ENCODE peak calls at places on chromosomes 7 and 10, in ten cellular contexts. Q, F, O, H, B, L, P, W, M and R are unnamed samples.

GRCh38 chr7:150412518-150413247 is 33.6 kb downstream of the ZNF775 start:
- DNase-seq in Q (no peak), F (no peak), O (no peak), H (no peak), B (no peak), L (no peak), P (no peak), W (no peak), M (no peak), R (no peak)

GRCh38 chr10:29714096-29714874 is 79.5 kb upstream of the SVIL start:
- DNase-seq in Q (no peak), F (peak; percentile 86), O (peak; percentile 81), H (no peak), B (peak; percentile 79), L (peak; percentile 37), P (no peak), W (peak; percentile 79), M (no peak), R (no peak)

GRCh38 chr10:62258926-62259325 is 9.7 kb downstream of the RTKN2 start:
- DNase-seq in Q (no peak), F (no peak), O (no peak), H (no peak), B (no peak), L (no peak), P (no peak), W (no peak), M (no peak), R (no peak)

GRCh38 chr7:3971323-3971722 is 670.3 kb downstream of the SDK1 start:
- DNase-seq in Q (no peak), F (no peak), O (no peak), H (no peak), B (no peak), L (no peak), P (no peak), W (no peak), M (no peak), R (no peak)

GRCh38 chr10:108465871-108466641 is 1301.5 kb upstream of the SORCS1 start:
- DNase-seq in Q (peak; percentile 1), F (peak; percentile 7), O (peak; percentile 32), H (peak; percentile 69), B (no peak), L (peak; percentile 88), P (peak; percentile 13), W (no peak), M (no peak), R (no peak)

GRCh38 chr10:61635946-61636345 is 26.8 kb upstream of the CABCOCO1 start:
- DNase-seq in Q (no peak), F (peak; percentile 65), O (peak; percentile 50), H (no peak), B (peak; percentile 59), L (peak; percentile 18), P (no peak), W (peak; percentile 25), M (no peak), R (no peak)

GRCh38 chr10:132394201-132394811 is 2.7 kb upstream of the PWWP2B start:
- DNase-seq in Q (no peak), F (no peak), O (no peak), H (peak; percentile 39), B (no peak), L (no peak), P (no peak), W (no peak), M (no peak), R (no peak)

GRCh38 chr7:137696376-137696775 is 150.4 kb downstream of the DGKI start:
- DNase-seq in Q (no peak), F (no peak), O (no peak), H (no peak), B (no peak), L (no peak), P (no peak), W (no peak), M (no peak), R (no peak)

GRCh38 chr10:10830316-10831061 is 187.2 kb upstream of the CELF2 start:
- DNase-seq in Q (no peak), F (peak; percentile 88), O (peak; percentile 83), H (no peak), B (peak; percentile 94), L (peak; percentile 73), P (no peak), W (no peak), M (no peak), R (no peak)

GRCh38 chr7:80078159-80078731 is 56.4 kb upstream of the GNAI1 start:
- DNase-seq in Q (peak; percentile 46), F (peak; percentile 45), O (peak; percentile 35), H (no peak), B (peak; percentile 26), L (peak; percentile 24), P (no peak), W (no peak), M (no peak), R (no peak)

GRCh38 chr7:20246236-20246635 is 29.1 kb upstream of the MACC1 start:
- DNase-seq in Q (no peak), F (no peak), O (no peak), H (no peak), B (no peak), L (no peak), P (no peak), W (no peak), M (no peak), R (no peak)

GRCh38 chr10:103917326-103918052 is 495 bp downstream of the STN1 start:
- DNase-seq in Q (peak; percentile 58), F (no peak), O (no peak), H (peak; percentile 70), B (no peak), L (peak; percentile 49), P (no peak), W (peak; percentile 68), M (peak; percentile 16), R (no peak)

GRCh38 chr7:50792342-50793114 is 9.8 kb upstream of the GRB10 start:
- DNase-seq in Q (peak; percentile 20), F (peak; percentile 65), O (peak; percentile 70), H (peak; percentile 68), B (peak; percentile 70), L (peak; percentile 81), P (no peak), W (peak; percentile 52), M (no peak), R (no peak)

GRCh38 chr10:78381072-78381471 is 347.4 kb downstream of the RPS24 start:
- DNase-seq in Q (peak; percentile 9), F (no peak), O (no peak), H (no peak), B (no peak), L (no peak), P (no peak), W (no peak), M (no peak), R (no peak)

GRCh38 chr10:77290528-77291155 is 347.0 kb downstream of the KCNMA1 start:
- DNase-seq in Q (no peak), F (peak; percentile 93), O (peak; percentile 98), H (no peak), B (peak; percentile 55), L (peak; percentile 86), P (no peak), W (peak; percentile 81), M (no peak), R (no peak)

GRCh38 chr10:2925631-2926030 is 141.7 kb upstream of the PFKP start:
- DNase-seq in Q (no peak), F (peak; percentile 45), O (peak; percentile 30), H (peak; percentile 78), B (peak; percentile 15), L (no peak), P (peak; percentile 65), W (no peak), M (no peak), R (no peak)

GRCh38 chr7:139830779-139831498 is 1.9 kb downstream of the TBXAS1 start:
- DNase-seq in Q (no peak), F (no peak), O (no peak), H (no peak), B (no peak), L (no peak), P (no peak), W (no peak), M (no peak), R (no peak)

GRCh38 chr10:97224483-97225435 is 39.0 kb upstream of the SLIT1 start:
- DNase-seq in Q (no peak), F (no peak), O (no peak), H (no peak), B (no peak), L (peak; percentile 11), P (no peak), W (no peak), M (no peak), R (no peak)

GRCh38 chr7:26368542-26368941 is 76.9 kb downstream of the SNX10 start:
- DNase-seq in Q (no peak), F (peak; percentile 12), O (no peak), H (no peak), B (peak; percentile 58), L (no peak), P (no peak), W (peak; percentile 16), M (no peak), R (no peak)

GRCh38 chr7:156308976-156309620 is 331.5 kb upstream of the RNF32 start:
- DNase-seq in Q (no peak), F (no peak), O (no peak), H (no peak), B (no peak), L (no peak), P (no peak), W (no peak), M (no peak), R (no peak)

GRCh38 chr10:60964257-60965235 is 20.6 kb upstream of the RHOBTB1 start:
- DNase-seq in Q (peak; percentile 55), F (peak; percentile 92), O (peak; percentile 84), H (peak; percentile 59), B (peak; percentile 94), L (peak; percentile 60), P (peak; percentile 61), W (peak; percentile 83), M (peak; percentile 19), R (no peak)

GRCh38 chr7:137080516-137081203 is 212.2 kb downstream of the CHRM2 start:
- DNase-seq in Q (no peak), F (no peak), O (peak; percentile 13), H (no peak), B (peak; percentile 16), L (no peak), P (no peak), W (no peak), M (no peak), R (no peak)

GRCh38 chr10:128161031-128161430 is 34.8 kb upstream of the MKI67 start:
- DNase-seq in Q (no peak), F (no peak), O (no peak), H (no peak), B (no peak), L (no peak), P (no peak), W (no peak), M (no peak), R (no peak)

GRCh38 chr7:142891490-142892082 is 6.0 kb upstream of the TRPV6 start:
- DNase-seq in Q (no peak), F (no peak), O (no peak), H (no peak), B (no peak), L (no peak), P (no peak), W (no peak), M (no peak), R (no peak)

GRCh38 chr10:124608093-124608721 is 136.0 kb downstream of the FAM53B start:
- DNase-seq in Q (no peak), F (no peak), O (no peak), H (no peak), B (no peak), L (no peak), P (no peak), W (no peak), M (no peak), R (no peak)

GRCh38 chr7:87482115-87482514 is 6.6 kb upstream of the ABCB4 start:
- DNase-seq in Q (no peak), F (no peak), O (no peak), H (no peak), B (no peak), L (no peak), P (no peak), W (no peak), M (no peak), R (no peak)

GRCh38 chr10:114206902-114207301 is 27.7 kb downstream of the TDRD1 start:
- DNase-seq in Q (no peak), F (no peak), O (no peak), H (no peak), B (no peak), L (no peak), P (peak; percentile 9), W (no peak), M (no peak), R (no peak)